ENCODE peak calls at places on chromosome 20, in five cellular contexts. I, R, J, Z and S are unnamed samples.
A peak's percentile ranks its signal among the peaks of the same experiment; 100 is the strongest.

GRCh38 chr20:32190608-32191415 is 16.7 kb downstream of the PLAGL2 start:
- DNase-seq in I (no peak), R (no peak), J (no peak), Z (no peak), S (no peak)

GRCh38 chr20:32672982-32673727 is 586 bp downstream of the C20orf203 start:
- DNase-seq in I (no peak), R (no peak), J (no peak), Z (no peak), S (no peak)

GRCh38 chr20:37350655-37351574 is 5.0 kb downstream of the SRC start:
- DNase-seq in I (no peak), R (no peak), J (no peak), Z (no peak), S (no peak)

GRCh38 chr20:8076505-8077498 is 55.3 kb upstream of the PLCB1 start:
- DNase-seq in I (no peak), R (no peak), J (no peak), Z (peak; percentile 22), S (no peak)

GRCh38 chr20:61482425-61482887 is 230.4 kb downstream of the CDH4 start:
- DNase-seq in I (no peak), R (no peak), J (no peak), Z (no peak), S (no peak)

GRCh38 chr20:59365611-59366284 is 65.3 kb downstream of the EDN3 start:
- DNase-seq in I (no peak), R (no peak), J (no peak), Z (no peak), S (no peak)

GRCh38 chr20:44738779-44739477 is 6.7 kb upstream of the KCNK15 start:
- DNase-seq in I (peak; percentile 56), R (peak; percentile 44), J (peak; percentile 76), Z (peak; percentile 67), S (peak; percentile 81)

GRCh38 chr20:9515761-9516657 is 1.6 kb downstream of the LAMP5 start:
- DNase-seq in I (no peak), R (no peak), J (no peak), Z (no peak), S (no peak)

GRCh38 chr20:62670998-62671397 is 28.7 kb downstream of the SLCO4A1 start:
- DNase-seq in I (no peak), R (no peak), J (no peak), Z (no peak), S (no peak)

GRCh38 chr20:34420975-34421374 is 57.9 kb downstream of the ITCH start:
- DNase-seq in I (no peak), R (no peak), J (no peak), Z (no peak), S (no peak)

GRCh38 chr20:57265649-57266250 is 691 bp downstream of the BMP7 start:
- DNase-seq in I (no peak), R (peak; percentile 15), J (no peak), Z (no peak), S (no peak)

GRCh38 chr20:32206383-32207210 is 946 bp downstream of the PLAGL2 start:
- DNase-seq in I (no peak), R (no peak), J (no peak), Z (no peak), S (no peak)

GRCh38 chr20:62922451-62922921 is 3.8 kb downstream of the DIDO1 start:
- DNase-seq in I (no peak), R (no peak), J (no peak), Z (no peak), S (no peak)

GRCh38 chr20:36832791-36833190 is 43.1 kb upstream of the TLDC2 start:
- DNase-seq in I (no peak), R (no peak), J (no peak), Z (no peak), S (no peak)

GRCh38 chr20:13813910-13814309 is 29.1 kb downstream of the NDUFAF5 start:
- DNase-seq in I (no peak), R (no peak), J (no peak), Z (no peak), S (no peak)

GRCh38 chr20:32893878-32894483 is 35.3 kb downstream of the EFCAB8 start:
- DNase-seq in I (peak; percentile 3), R (peak; percentile 52), J (no peak), Z (peak; percentile 16), S (peak; percentile 61)

GRCh38 chr20:39880890-39881289 is 808.1 kb downstream of the MAFB start:
- DNase-seq in I (no peak), R (no peak), J (no peak), Z (no peak), S (no peak)

GRCh38 chr20:61980647-61981583 is 84.8 kb downstream of the TAF4 start:
- DNase-seq in I (peak; percentile 22), R (peak; percentile 46), J (no peak), Z (no peak), S (no peak)

GRCh38 chr20:56808732-56809131 is 179.6 kb downstream of the TFAP2C start:
- DNase-seq in I (no peak), R (no peak), J (peak; percentile 54), Z (no peak), S (no peak)

GRCh38 chr20:62652894-62653305 is 10.6 kb downstream of the SLCO4A1 start:
- DNase-seq in I (no peak), R (no peak), J (peak; percentile 43), Z (no peak), S (no peak)

GRCh38 chr20:10769700-10770099 is 95.9 kb upstream of the JAG1 start:
- DNase-seq in I (no peak), R (no peak), J (no peak), Z (peak; percentile 39), S (peak; percentile 12)

GRCh38 chr20:43982886-43983285 is 68.2 kb downstream of the TOX2 start:
- DNase-seq in I (no peak), R (no peak), J (no peak), Z (no peak), S (no peak)

GRCh38 chr20:43452404-43453126 is 5.1 kb upstream of the SRSF6 start:
- DNase-seq in I (no peak), R (no peak), J (no peak), Z (no peak), S (no peak)

GRCh38 chr20:35085477-35086225 is 7.0 kb downstream of the TRPC4AP start:
- DNase-seq in I (no peak), R (no peak), J (no peak), Z (no peak), S (no peak)

GRCh38 chr20:47320990-47321805 is 35.3 kb downstream of the ZMYND8 start:
- DNase-seq in I (no peak), R (no peak), J (peak; percentile 58), Z (no peak), S (no peak)

GRCh38 chr20:58420798-58421496 is 31.9 kb downstream of the VAPB start:
- DNase-seq in I (peak; percentile 58), R (no peak), J (no peak), Z (peak; percentile 86), S (no peak)

GRCh38 chr20:21739161-21739560 is 33.7 kb downstream of the PAX1 start:
- DNase-seq in I (no peak), R (no peak), J (no peak), Z (no peak), S (no peak)

GRCh38 chr20:57716202-57716601 is 6.4 kb upstream of the PMEPA1 start:
- DNase-seq in I (peak; percentile 77), R (no peak), J (no peak), Z (peak; percentile 81), S (no peak)

GRCh38 chr20:45621593-45621992 is 7.9 kb upstream of the WFDC10A start:
- DNase-seq in I (no peak), R (no peak), J (peak; percentile 81), Z (no peak), S (no peak)

GRCh38 chr20:32112862-32113261 is 3.3 kb downstream of the TM9SF4 start:
- DNase-seq in I (no peak), R (no peak), J (peak; percentile 77), Z (no peak), S (no peak)

GRCh38 chr20:56358070-56358469 is 704 bp upstream of the FAM210B start:
- DNase-seq in I (no peak), R (no peak), J (no peak), Z (no peak), S (no peak)

GRCh38 chr20:51945177-51945576 is 142.9 kb upstream of the SALL4 start:
- DNase-seq in I (no peak), R (no peak), J (no peak), Z (no peak), S (no peak)

GRCh38 chr20:19620471-19620870 is 137.6 kb upstream of the RIN2 start:
- DNase-seq in I (no peak), R (no peak), J (no peak), Z (no peak), S (no peak)

GRCh38 chr20:43448748-43449535 is 8.8 kb upstream of the SRSF6 start:
- DNase-seq in I (peak; percentile 17), R (peak; percentile 47), J (peak; percentile 30), Z (peak; percentile 33), S (peak; percentile 33)

GRCh38 chr20:33317424-33318095 is 34.5 kb downstream of the BPIFB1 start:
- DNase-seq in I (no peak), R (no peak), J (no peak), Z (no peak), S (no peak)

GRCh38 chr20:35385733-35386132 is 26.0 kb downstream of the UQCC1 start:
- DNase-seq in I (no peak), R (no peak), J (no peak), Z (peak; percentile 43), S (no peak)

GRCh38 chr20:33490023-33490933 is at the start of gene CBFA2T2:
- DNase-seq in I (peak; percentile 69), R (no peak), J (peak; percentile 67), Z (peak; percentile 55), S (no peak)

GRCh38 chr20:57170343-57170742 is 96.1 kb downstream of the BMP7 start:
- DNase-seq in I (no peak), R (no peak), J (no peak), Z (no peak), S (no peak)

GRCh38 chr20:23362392-23363256 is 642 bp downstream of the GZF1 start:
- DNase-seq in I (peak; percentile 13), R (peak; percentile 48), J (peak; percentile 46), Z (peak; percentile 28), S (no peak)

GRCh38 chr20:23358923-23359572 is 2.9 kb upstream of the GZF1 start:
- DNase-seq in I (no peak), R (no peak), J (peak; percentile 42), Z (no peak), S (no peak)

GRCh38 chr20:23361108-23361650 is 803 bp upstream of the GZF1 start:
- DNase-seq in I (no peak), R (no peak), J (peak; percentile 29), Z (peak; percentile 24), S (no peak)

GRCh38 chr20:23363257-23363649 is 1.3 kb downstream of the GZF1 start:
- DNase-seq in I (no peak), R (no peak), J (no peak), Z (no peak), S (no peak)

GRCh38 chr20:23361651-23362391 is at the start of gene GZF1:
- DNase-seq in I (peak; percentile 99), R (peak; percentile 99), J (peak; percentile 97), Z (peak; percentile 97), S (peak; percentile 55)
- TF ChIP-seq CTCF in I (no peak), R (no peak), J (no peak), Z (no peak), S (no peak)

GRCh38 chr20:48626938-48627736 is 200.7 kb downstream of the PREX1 start:
- DNase-seq in I (no peak), R (no peak), J (no peak), Z (no peak), S (no peak)
- TF ChIP-seq CTCF in I (no peak), R (no peak), J (no peak), Z (no peak), S (no peak)

GRCh38 chr20:25188218-25188617 is 7.3 kb upstream of the ENTPD6 start:
- DNase-seq in I (no peak), R (no peak), J (no peak), Z (no peak), S (no peak)
- TF ChIP-seq CTCF in I (no peak), R (no peak), J (no peak), Z (no peak), S (no peak)

GRCh38 chr20:17281478-17281877 is 54.6 kb downstream of the PCSK2 start:
- DNase-seq in I (no peak), R (peak; percentile 52), J (peak; percentile 26), Z (peak; percentile 19), S (no peak)
- TF ChIP-seq CTCF in I (peak; percentile 6), R (peak; percentile 57), J (no peak), Z (peak; percentile 46), S (peak; percentile 23)